ENCODE peak calls at places on chromosomes 2 and 18, in five cellular contexts. D is fibroblast of lung, Y is adipocyte, S is psoas muscle, B is HCT116. V is an unnamed sample. For H3K36me3 and H3K4me1, the result is how much of the 10 kb centered on the place peaks cover.

GRCh38 chr2:8611712-8612111 is 70.1 kb upstream of the ID2 start:
- DNase-seq in D (no peak), Y (no peak), S (no peak), B (no peak), V (no peak)

GRCh38 chr18:45014047-45014501 is 333.4 kb downstream of the SETBP1 start:
- DNase-seq in D (peak), Y (peak), S (no peak), B (no peak), V (no peak)

GRCh38 chr18:9719421-9719981 is 11.4 kb downstream of the RAB31 start:
- DNase-seq in D (peak), Y (peak), S (no peak), B (peak), V (no peak)

GRCh38 chr18:59821983-59822382 is 77.8 kb upstream of the PMAIP1 start:
- DNase-seq in D (peak), Y (peak), S (no peak), B (no peak), V (no peak)

GRCh38 chr2:223828314-223828713 is 9.1 kb downstream of the AP1S3 start:
- DNase-seq in D (no peak), Y (no peak), S (no peak), B (no peak), V (no peak)

GRCh38 chr2:219886615-219887014 is 259.2 kb downstream of the SLC4A3 start:
- DNase-seq in D (no peak), Y (no peak), S (no peak), B (no peak), V (no peak)

GRCh38 chr18:25853716-25854465 is 236.5 kb downstream of the SS18 start:
- DNase-seq in D (peak), Y (no peak), S (no peak), B (no peak), V (no peak)

GRCh38 chr2:191571163-191571769 is 106.7 kb upstream of the NABP1 start:
- DNase-seq in D (peak), Y (peak), S (no peak), B (peak), V (peak)

GRCh38 chr2:9660154-9660553 is 29.4 kb upstream of the YWHAQ start:
- DNase-seq in D (no peak), Y (no peak), S (no peak), B (no peak), V (no peak)

GRCh38 chr2:158967731-158968395 is 577 bp upstream of the TANC1 start:
- DNase-seq in D (peak), Y (peak), S (peak), B (no peak), V (peak)

GRCh38 chr2:181680055-181680936 is at the start of gene NEUROD1:
- DNase-seq in D (no peak), Y (no peak), S (no peak), B (no peak), V (no peak)

GRCh38 chr18:6755107-6755506 is 25.6 kb downstream of the ARHGAP28 start:
- DNase-seq in D (peak), Y (no peak), S (no peak), B (no peak), V (no peak)

GRCh38 chr2:227862741-227863588 is 8.5 kb upstream of the DAW1 start:
- DNase-seq in D (peak), Y (peak), S (peak), B (peak), V (no peak)

GRCh38 chr18:74773171-74773624 is 175.5 kb downstream of the ZNF407 start:
- DNase-seq in D (no peak), Y (no peak), S (no peak), B (no peak), V (no peak)

GRCh38 chr18:75072672-75073371 is 136.1 kb downstream of the PTGR3 start:
- DNase-seq in D (no peak), Y (no peak), S (no peak), B (no peak), V (no peak)

GRCh38 chr2:134177351-134177931 is 76.4 kb upstream of the MGAT5 start:
- DNase-seq in D (peak), Y (no peak), S (no peak), B (no peak), V (peak)

GRCh38 chr18:79904357-79905147 is 46.9 kb downstream of the SLC66A2 start:
- DNase-seq in D (no peak), Y (no peak), S (no peak), B (no peak), V (no peak)

GRCh38 chr18:68725341-68725740 is 10.4 kb upstream of the TMX3 start:
- DNase-seq in D (peak), Y (no peak), S (no peak), B (no peak), V (no peak)

GRCh38 chr2:237577458-237577857 is 11.1 kb downstream of the PRLH start:
- DNase-seq in D (no peak), Y (no peak), S (no peak), B (no peak), V (no peak)

GRCh38 chr2:218024336-218024735 is 21.5 kb upstream of the TNS1 start:
- DNase-seq in D (no peak), Y (no peak), S (no peak), B (no peak), V (peak)

GRCh38 chr2:47771211-47771610 is 11.7 kb upstream of the MSH6 start:
- DNase-seq in D (peak), Y (peak), S (no peak), B (peak), V (no peak)

GRCh38 chr2:63788070-63788469 is 53.6 kb upstream of the UGP2 start:
- DNase-seq in D (peak), Y (peak), S (no peak), B (no peak), V (no peak)

GRCh38 chr18:45110577-45111506 is 430.2 kb downstream of the SETBP1 start:
- DNase-seq in D (peak), Y (no peak), S (peak), B (no peak), V (no peak)

GRCh38 chr2:164782323-164782722 is 59.3 kb downstream of the COBLL1 start:
- DNase-seq in D (peak), Y (peak), S (no peak), B (no peak), V (peak)

GRCh38 chr2:205733082-205733481 is 50.8 kb downstream of the NRP2 start:
- DNase-seq in D (no peak), Y (no peak), S (no peak), B (no peak), V (no peak)
- H3K36me3 ChIP-seq in D (under half), Y (under half), S (under half), B (under half), V (under half)

GRCh38 chr2:15718103-15718943 is 126.7 kb downstream of the DDX1 start:
- DNase-seq in D (no peak), Y (no peak), S (no peak), B (no peak), V (no peak)

GRCh38 chr2:15720561-15721307 is 129.1 kb downstream of the DDX1 start:
- DNase-seq in D (no peak), Y (no peak), S (no peak), B (no peak), V (no peak)

GRCh38 chr2:15719566-15720313 is 128.1 kb downstream of the DDX1 start:
- DNase-seq in D (no peak), Y (no peak), S (no peak), B (no peak), V (no peak)

GRCh38 chr2:15721411-15722094 is 129.9 kb downstream of the DDX1 start:
- DNase-seq in D (no peak), Y (no peak), S (no peak), B (no peak), V (no peak)

DNA sequence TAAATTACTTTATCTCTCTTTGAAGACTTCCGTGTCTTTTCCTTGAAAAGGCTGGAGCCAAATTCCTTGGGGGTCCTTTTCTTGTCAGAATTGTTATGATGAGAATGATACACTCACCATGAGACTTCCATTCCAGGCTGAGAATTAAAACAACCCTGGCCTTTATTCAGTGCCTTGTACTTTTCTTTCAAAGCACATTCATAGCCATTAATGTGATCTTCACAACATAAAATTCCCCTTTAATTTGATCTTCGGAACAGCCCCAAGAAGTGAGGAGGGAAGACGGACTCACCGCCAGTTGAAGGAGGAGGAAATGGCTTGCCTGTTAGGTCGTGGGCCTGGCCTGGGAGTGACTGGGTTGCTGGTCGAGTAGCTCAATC is 127.3 kb downstream of the DDX1 start:
- DNase-seq in D (no peak), Y (no peak), S (no peak), B (no peak), V (no peak)
- H3K4me1 ChIP-seq in D (under half), Y (under half), S (under half), B (under half), V (under half)

DNA sequence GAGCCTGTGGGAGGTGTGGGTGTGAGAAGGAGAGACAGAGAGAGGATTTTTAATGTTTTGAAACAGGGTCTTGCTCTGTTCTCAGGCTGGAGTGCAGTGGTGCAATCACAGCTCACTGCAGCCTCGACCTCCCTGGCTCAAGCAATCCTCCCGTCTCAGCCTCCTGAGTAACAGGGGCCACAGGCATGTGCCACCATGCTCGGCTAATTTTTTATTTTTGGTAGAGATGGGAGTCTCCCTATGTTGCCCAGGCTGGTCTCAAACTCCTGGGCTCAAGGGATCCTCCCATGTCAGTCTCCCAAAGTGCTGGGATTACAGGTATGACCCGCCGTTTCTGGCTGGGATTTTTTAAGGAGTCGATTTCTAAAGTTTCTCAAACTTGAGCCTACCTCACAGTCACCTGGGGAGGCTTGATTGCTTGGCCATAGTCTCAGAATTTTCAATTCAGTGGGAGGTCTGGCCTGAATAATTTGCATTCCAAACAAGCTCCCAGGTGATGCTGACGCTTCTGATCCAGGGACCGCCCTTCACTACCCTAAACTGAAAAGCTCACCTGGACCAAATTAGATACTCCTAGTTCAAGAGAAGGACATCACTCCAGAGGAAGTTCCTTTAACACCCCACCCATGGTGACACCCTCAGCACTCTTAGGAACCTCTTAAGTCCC is 70.8 kb upstream of the SLC1A4 start:
- DNase-seq in D (no peak), Y (no peak), S (no peak), B (no peak), V (no peak)
- H3K4me3 ChIP-seq in D (peak), Y (peak), S (peak), B (peak), V (peak)

GRCh38 chr2:175948202-175948601 is 53.9 kb downstream of the LNPK start:
- DNase-seq in D (no peak), Y (no peak), S (no peak), B (no peak), V (no peak)
- H3K36me3 ChIP-seq in D (under half), Y (under half), S (under half), B (under half), V (under half)

GRCh38 chr2:46552086-46552485 is 72.7 kb downstream of the TMEM247 start:
- DNase-seq in D (no peak), Y (no peak), S (no peak), B (no peak), V (no peak)

GRCh38 chr2:46548521-46549144 is 69.3 kb downstream of the TMEM247 start:
- DNase-seq in D (no peak), Y (no peak), S (no peak), B (no peak), V (no peak)

GRCh38 chr2:46552528-46552927 is 73.2 kb downstream of the TMEM247 start:
- DNase-seq in D (no peak), Y (no peak), S (no peak), B (no peak), V (no peak)

GRCh38 chr2:46549159-46549902 is 70.0 kb downstream of the TMEM247 start:
- DNase-seq in D (no peak), Y (no peak), S (no peak), B (no peak), V (no peak)

DNA sequence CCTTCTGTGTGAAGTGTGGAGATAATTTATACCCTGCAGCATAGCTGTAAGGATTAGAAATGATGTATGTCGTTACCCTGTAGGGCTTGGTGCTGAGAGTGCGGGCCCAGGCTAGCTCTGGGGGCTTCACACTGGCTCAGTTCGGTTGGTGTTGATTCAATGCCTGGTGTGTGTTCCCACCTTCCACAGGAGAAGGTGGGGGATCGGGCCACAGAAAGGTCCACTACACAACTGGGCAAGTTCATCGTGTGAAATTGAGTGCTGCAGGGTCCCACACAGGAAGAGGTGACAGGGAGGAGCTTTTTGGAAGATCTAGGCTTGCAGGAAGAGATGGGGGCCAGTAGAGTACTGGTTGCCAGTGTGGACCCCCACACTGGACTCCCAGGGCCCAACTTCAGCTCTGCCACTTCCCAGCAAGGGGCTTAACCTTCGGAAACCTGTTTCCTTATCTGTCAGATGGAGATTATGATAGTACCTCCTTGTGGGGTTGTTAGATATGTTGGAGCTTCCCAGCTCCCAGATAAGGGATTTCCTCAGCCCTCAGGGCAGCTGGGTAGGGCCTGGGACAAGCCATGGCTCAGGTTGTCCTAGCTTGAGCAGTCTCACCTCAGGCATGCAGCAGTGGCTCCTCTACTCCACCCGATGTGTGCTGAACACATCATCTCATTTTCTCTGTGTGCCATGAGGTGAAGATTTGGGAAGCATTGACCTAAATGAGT is 71.5 kb downstream of the TMEM247 start:
- DNase-seq in D (no peak), Y (no peak), S (no peak), B (no peak), V (no peak)
- H3K4me1 ChIP-seq in D (under half), Y (under half), S (half or more), B (under half), V (under half)

DNA sequence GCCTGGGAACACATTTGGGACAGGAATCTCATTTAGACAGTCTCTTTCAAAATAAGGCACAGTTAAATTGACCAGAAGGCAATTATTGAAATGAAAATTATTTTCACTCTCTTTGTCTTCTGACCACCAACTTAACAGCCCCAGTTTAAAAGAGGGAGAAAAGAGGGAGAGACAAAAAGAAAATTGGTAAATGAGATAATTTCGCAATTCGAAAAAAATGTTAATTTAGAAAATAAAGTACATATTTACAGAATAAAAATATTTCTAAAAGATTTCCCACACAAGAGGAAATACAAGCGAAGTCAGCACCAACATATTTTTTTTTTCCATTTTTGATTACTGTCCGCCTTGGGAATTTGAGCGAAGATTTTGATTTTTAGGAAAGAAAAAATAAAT is 4.8 kb downstream of the SP9 start:
- DNase-seq in D (no peak), Y (no peak), S (no peak), B (no peak), V (no peak)
- H3K4me3 ChIP-seq in D (no peak), Y (no peak), S (no peak), B (no peak), V (no peak)

V was measured in HAP-1.